ENCODE peak calls at places on chromosomes 6 and 20, in eight cellular contexts. Z, A, B, V, L, X, R and F are unnamed samples.

GRCh38 chr6:145532361-145532760 is 203.0 kb downstream of the EPM2A start:
- DNase-seq in Z (no peak), A (no peak), B (no peak), V (no peak), L (no peak), X (no peak), R (no peak), F (no peak)

GRCh38 chr6:147065786-147066185 is 138.4 kb upstream of the STXBP5 start:
- DNase-seq in Z (peak), A (peak), B (no peak), V (no peak), L (no peak), X (no peak), R (no peak), F (no peak)

GRCh38 chr6:167951781-167952511 is 45.5 kb upstream of the KIF25 start:
- DNase-seq in Z (no peak), A (no peak), B (no peak), V (no peak), L (no peak), X (no peak), R (no peak), F (no peak)

GRCh38 chr20:46549188-46549967 is 1.1 kb downstream of the OCSTAMP start:
- DNase-seq in Z (no peak), A (no peak), B (no peak), V (no peak), L (no peak), X (no peak), R (no peak), F (no peak)

GRCh38 chr20:50817776-50818172 is 22.9 kb downstream of the BCAS4 start:
- DNase-seq in Z (no peak), A (no peak), B (no peak), V (no peak), L (no peak), X (no peak), R (no peak), F (peak)

GRCh38 chr20:38315290-38315966 is 11.5 kb downstream of the BPI start:
- DNase-seq in Z (no peak), A (no peak), B (no peak), V (no peak), L (no peak), X (peak), R (no peak), F (no peak)

GRCh38 chr6:88013015-88013414 is 34.6 kb upstream of the SPACA1 start:
- DNase-seq in Z (no peak), A (no peak), B (no peak), V (no peak), L (no peak), X (no peak), R (no peak), F (no peak)

GRCh38 chr6:151877458-151877857 is 70.0 kb downstream of the ESR1 start:
- DNase-seq in Z (no peak), A (no peak), B (no peak), V (no peak), L (no peak), X (no peak), R (no peak), F (no peak)

GRCh38 chr6:116450769-116451740 is 10.1 kb upstream of the CALHM6 start:
- DNase-seq in Z (no peak), A (no peak), B (peak), V (no peak), L (no peak), X (no peak), R (no peak), F (no peak)

GRCh38 chr6:123518441-123519190 is 118.1 kb downstream of the TRDN start:
- DNase-seq in Z (no peak), A (no peak), B (no peak), V (no peak), L (no peak), X (no peak), R (no peak), F (no peak)

GRCh38 chr20:38609828-38610227 is 8.2 kb downstream of the ARHGAP40 start:
- DNase-seq in Z (no peak), A (no peak), B (no peak), V (no peak), L (no peak), X (no peak), R (no peak), F (no peak)

GRCh38 chr6:159720708-159721107 is 6.6 kb upstream of the WTAP start:
- DNase-seq in Z (peak), A (peak), B (peak), V (no peak), L (peak), X (peak), R (peak), F (peak)

GRCh38 chr6:152380993-152381898 is 255.9 kb downstream of the SYNE1 start:
- DNase-seq in Z (no peak), A (peak), B (peak), V (no peak), L (peak), X (peak), R (no peak), F (no peak)

GRCh38 chr20:38342196-38342595 is 4.1 kb upstream of the LBP start:
- DNase-seq in Z (no peak), A (no peak), B (no peak), V (no peak), L (peak), X (no peak), R (no peak), F (no peak)

GRCh38 chr6:108408453-108408852 is 113.6 kb downstream of the AFG1L start:
- DNase-seq in Z (no peak), A (peak), B (peak), V (no peak), L (no peak), X (peak), R (no peak), F (no peak)

GRCh38 chr6:6713660-6714446 is 125.3 kb downstream of the LY86 start:
- DNase-seq in Z (no peak), A (no peak), B (no peak), V (no peak), L (no peak), X (peak), R (no peak), F (no peak)

GRCh38 chr20:52060794-52061714 is 130.5 kb downstream of the ZFP64 start:
- DNase-seq in Z (no peak), A (peak), B (peak), V (no peak), L (peak), X (peak), R (no peak), F (no peak)

GRCh38 chr6:122494665-122495272 is 23.2 kb upstream of the SERINC1 start:
- DNase-seq in Z (no peak), A (no peak), B (peak), V (no peak), L (no peak), X (no peak), R (no peak), F (no peak)

GRCh38 chr20:34397096-34397495 is 34.0 kb downstream of the ITCH start:
- DNase-seq in Z (no peak), A (no peak), B (no peak), V (no peak), L (no peak), X (no peak), R (no peak), F (no peak)

GRCh38 chr20:41245086-41245707 is 72.3 kb downstream of the ZHX3 start:
- DNase-seq in Z (no peak), A (peak), B (no peak), V (no peak), L (peak), X (peak), R (no peak), F (no peak)

GRCh38 chr6:11126876-11127275 is 15.4 kb upstream of the ERVFRD-1 start:
- DNase-seq in Z (no peak), A (no peak), B (no peak), V (no peak), L (no peak), X (no peak), R (no peak), F (no peak)

GRCh38 chr6:87700729-87701675 is 1.0 kb downstream of the AKIRIN2 start:
- DNase-seq in Z (peak), A (peak), B (peak), V (no peak), L (peak), X (peak), R (peak), F (no peak)

GRCh38 chr20:32155017-32155965 is 45.8 kb downstream of the TM9SF4 start:
- DNase-seq in Z (no peak), A (peak), B (peak), V (peak), L (peak), X (peak), R (no peak), F (no peak)